ENCODE peak calls at places on chromosomes 3 and 15, in four cellular contexts. O is stimulated activated naive CD4-positive, alpha-beta T cell; X is left colon; A is activated naive CD4-positive, alpha-beta T cell treated with anti-CD3 and anti-CD28 coated beads, Interleukin-2, amount 10 ng/mL, durations not matched to agents 7 days and 5 days. T is an unnamed sample.

GRCh38 chr3:16236030-16236639 is 28.6 kb downstream of the DPH3 start:
- DNase-seq in A (no peak), X (no peak), O (no peak), T (no peak)

GRCh38 chr15:32683906-32684584 is 33.8 kb upstream of the GREM1 start:
- DNase-seq in A (no peak), X (no peak), O (no peak), T (no peak)

GRCh38 chr3:70097084-70097483 is 97.6 kb downstream of the SAMMSON start:
- DNase-seq in X (no peak), A (no peak), O (no peak), T (no peak)

GRCh38 chr3:94036909-94037507 is 8.6 kb upstream of the STX19 start:
- DNase-seq in O (no peak), A (no peak), X (no peak), T (no peak)

GRCh38 chr3:171156455-171157005 is 130.0 kb upstream of the SLC2A2 start:
- DNase-seq in A (no peak), X (no peak), O (no peak), T (no peak)

GRCh38 chr15:49627407-49627877 is 6.6 kb downstream of the DTWD1 start:
- DNase-seq in A (no peak), O (no peak), X (no peak), T (no peak)

GRCh38 chr3:35383719-35384555 is 255.4 kb upstream of the ARPP21 start:
- DNase-seq in X (no peak), A (no peak), O (no peak), T (no peak)

GRCh38 chr15:90063733-90064247 is 38.5 kb downstream of the IDH2 start:
- DNase-seq in O (no peak), A (no peak), X (no peak), T (no peak)

GRCh38 chr3:143974181-143974876 is 2.7 kb downstream of the DIPK2A start:
- DNase-seq in O (no peak), X (no peak), A (no peak), T (no peak)

GRCh38 chr3:126716057-126716456 is 12.0 kb downstream of the CHCHD6 start:
- DNase-seq in A (no peak), O (no peak), X (no peak), T (no peak)

GRCh38 chr15:40282144-40282869 is 557 bp downstream of the ANKRD63 start:
- DNase-seq in A (peak), X (peak), O (peak), T (no peak)

GRCh38 chr3:52574056-52574965 is 37.9 kb downstream of the UQCC5 start:
- DNase-seq in X (no peak), A (no peak), O (no peak), T (no peak)

GRCh38 chr15:25909806-25910205 is 46.7 kb upstream of the ATP10A start:
- DNase-seq in A (no peak), O (no peak), X (no peak), T (no peak)

GRCh38 chr3:195815169-195815771 is 3.5 kb upstream of the MUC4 start:
- DNase-seq in A (no peak), X (peak), O (no peak), T (no peak)

GRCh38 chr3:194852836-194853508 is 167.3 kb downstream of the FAM43A start:
- DNase-seq in X (no peak), O (no peak), A (no peak), T (no peak)

GRCh38 chr3:52022323-52023100 is 26.8 kb upstream of the RPL29 start:
- DNase-seq in X (no peak), A (no peak), O (no peak), T (no peak)

GRCh38 chr3:87052499-87053260 is 61.7 kb upstream of the VGLL3 start:
- DNase-seq in O (no peak), X (no peak), A (no peak), T (no peak)

GRCh38 chr15:31304074-31304648 is 22.5 kb upstream of the KLF13 start:
- DNase-seq in O (no peak), X (no peak), A (no peak), T (no peak)

GRCh38 chr3:58082047-58082446 is 73.8 kb downstream of the FLNB start:
- DNase-seq in O (peak), A (peak), X (no peak), T (no peak)

GRCh38 chr3:133663569-133664313 is 2.0 kb upstream of the TOPBP1 start:
- DNase-seq in X (no peak), A (peak), O (peak), T (peak)

GRCh38 chr15:41828747-41829270 is 917 bp downstream of the JMJD7 start:
- DNase-seq in O (no peak), X (no peak), A (no peak), T (no peak)

T was measured in NCI-H1092.